ENCODE peak calls at places on chromosomes 11 and 22, in four cellular contexts. E, Y, R and H are unnamed samples.

GRCh38 chr22:20439928-20440575 is 2.4 kb upstream of the SCARF2 start:
- DNase-seq in E (no peak), Y (peak), R (no peak), H (no peak)

GRCh38 chr22:36755316-36755715 is 20.6 kb downstream of the IFT27 start:
- DNase-seq in E (no peak), Y (no peak), R (no peak), H (no peak)

GRCh38 chr11:12657336-12657735 is 16.9 kb upstream of the TEAD1 start:
- DNase-seq in E (no peak), Y (no peak), R (no peak), H (no peak)

GRCh38 chr11:116610190-116610589 is 162.6 kb downstream of the BUD13 start:
- DNase-seq in E (no peak), Y (no peak), R (no peak), H (no peak)

GRCh38 chr11:13320688-13321087 is 43.1 kb downstream of the BMAL1 start:
- DNase-seq in E (no peak), Y (no peak), R (no peak), H (no peak)

GRCh38 chr11:109112748-109113378 is 309.1 kb upstream of the C11orf87 start:
- DNase-seq in E (peak), Y (no peak), R (peak), H (no peak)

GRCh38 chr22:18031670-18032454 is 7.5 kb upstream of the MICAL3 start:
- DNase-seq in E (peak), Y (peak), R (no peak), H (peak)

GRCh38 chr22:46854125-46854870 is 91.8 kb downstream of the TBC1D22A start:
- DNase-seq in E (no peak), Y (no peak), R (no peak), H (peak)

GRCh38 chr22:31090217-31091085 is 9.3 kb downstream of the SMTN start:
- DNase-seq in E (no peak), Y (no peak), R (no peak), H (no peak)

GRCh38 chr11:8871283-8871775 is 39.7 kb upstream of the AKIP1 start:
- DNase-seq in E (peak), Y (no peak), R (peak), H (peak)

GRCh38 chr22:43535741-43536140 is 123.9 kb downstream of the MPPED1 start:
- DNase-seq in E (no peak), Y (peak), R (peak), H (no peak)

GRCh38 chr11:127843483-127844396 is 743.6 kb downstream of the ETS1 start:
- DNase-seq in E (peak), Y (peak), R (peak), H (peak)

GRCh38 chr11:59802639-59803176 is 7.9 kb downstream of the MRPL16 start:
- DNase-seq in E (peak), Y (no peak), R (peak), H (peak)

GRCh38 chr11:88484873-88485621 is 147.5 kb upstream of the CTSC start:
- DNase-seq in E (peak), Y (no peak), R (no peak), H (peak)

GRCh38 chr11:13465909-13466371 is 2.9 kb upstream of the BTBD10 start:
- DNase-seq in E (peak), Y (no peak), R (peak), H (peak)

GRCh38 chr11:62444271-62444833 is 25.5 kb downstream of the SCGB1A1 start:
- DNase-seq in E (peak), Y (peak), R (peak), H (peak)

GRCh38 chr11:72321381-72321996 is 77.5 kb upstream of the PHOX2A start:
- DNase-seq in E (peak), Y (no peak), R (no peak), H (peak)

GRCh38 chr22:33440756-33441155 is 382.6 kb upstream of the SYN3 start:
- DNase-seq in E (no peak), Y (no peak), R (no peak), H (no peak)

GRCh38 chr22:44786136-44786535 is 33.8 kb downstream of the ARHGAP8 start:
- DNase-seq in E (no peak), Y (no peak), R (no peak), H (no peak)

GRCh38 chr11:70788247-70789022 is 390.1 kb downstream of the CTTN start:
- DNase-seq in E (peak), Y (peak), R (no peak), H (peak)

GRCh38 chr11:116062526-116063171 is 558.4 kb upstream of the CADM1 start:
- DNase-seq in E (no peak), Y (no peak), R (peak), H (peak)

GRCh38 chr11:77141034-77141433 is 13.0 kb downstream of the MYO7A start:
- DNase-seq in E (no peak), Y (no peak), R (peak), H (peak)

GRCh38 chr11:121460941-121461514 is 8.3 kb upstream of the SORL1-AS1 start:
- DNase-seq in E (no peak), Y (no peak), R (peak), H (no peak)

GRCh38 chr22:22897036-22897435 is 9.4 kb downstream of the IGLL5 start:
- DNase-seq in E (no peak), Y (no peak), R (no peak), H (no peak)

GRCh38 chr11:134575504-134576230 is 163.6 kb upstream of the B3GAT1 start:
- DNase-seq in E (no peak), Y (peak), R (no peak), H (no peak)

GRCh38 chr22:24952837-24953293 is 349 bp downstream of the KIAA1671 start:
- DNase-seq in E (peak), Y (peak), R (no peak), H (peak)

GRCh38 chr11:2730323-2731284 is 30.8 kb upstream of the KCNQ1OT1 start:
- DNase-seq in E (no peak), Y (no peak), R (no peak), H (no peak)

GRCh38 chr11:46363031-46363407 is 15.8 kb downstream of the DGKZ start:
- DNase-seq in E (peak), Y (peak), R (no peak), H (peak)